ENCODE peak calls at places on chromosomes 3 and 15, in five cellular contexts. E is esophagus muscularis mucosa, J is fibroblast of pulmonary artery, L is iPS DF 6.9, K is stomach. Y is an unnamed sample.

GRCh38 chr3:172135766-172136729 is 96.7 kb downstream of the FNDC3B start:
- DNase-seq in E (no peak), J (peak), L (no peak), K (no peak), Y (no peak)

GRCh38 chr3:155629006-155629405 is 115.9 kb downstream of the PLCH1 start:
- DNase-seq in E (no peak), J (no peak), L (no peak), K (no peak), Y (no peak)

GRCh38 chr15:71748327-71748726 is 62.0 kb upstream of the NR2E3 start:
- DNase-seq in E (no peak), J (no peak), L (no peak), K (no peak), Y (no peak)

GRCh38 chr3:123660900-123661299 is 76.0 kb upstream of the HACD2 start:
- DNase-seq in E (peak), J (peak), L (no peak), K (peak), Y (no peak)

GRCh38 chr15:56475351-56475750 is 10.4 kb upstream of the MNS1 start:
- DNase-seq in E (no peak), J (no peak), L (no peak), K (no peak), Y (no peak)

GRCh38 chr3:108126348-108126747 is 35.5 kb upstream of the CD47 start:
- DNase-seq in E (no peak), J (no peak), L (no peak), K (no peak), Y (no peak)

GRCh38 chr15:95857124-95857757 is 473.3 kb upstream of the NR2F2 start:
- DNase-seq in E (no peak), J (peak), L (no peak), K (no peak), Y (no peak)

GRCh38 chr3:77562089-77562488 is 522.2 kb downstream of the ROBO2 start:
- DNase-seq in E (no peak), J (no peak), L (no peak), K (no peak), Y (no peak)

GRCh38 chr3:73733796-73734195 is 109.1 kb upstream of the PDZRN3 start:
- DNase-seq in E (no peak), J (no peak), L (no peak), K (no peak), Y (no peak)

GRCh38 chr3:52233108-52233591 is 5.8 kb downstream of the TWF2 start:
- DNase-seq in E (no peak), J (no peak), L (no peak), K (no peak), Y (no peak)
- H3K4me3 ChIP-seq in E (no peak), J (no peak), L (no peak), K (no peak), Y (no peak)

GRCh38 chr3:48685293-48685602 is 467 bp downstream of the NCKIPSD start:
- DNase-seq in E (no peak), J (no peak), L (no peak), K (no peak), Y (no peak)

GRCh38 chr3:48684054-48684349 is 1.7 kb downstream of the NCKIPSD start:
- DNase-seq in E (no peak), J (peak), L (no peak), K (no peak), Y (no peak)

GRCh38 chr3:48682786-48683185 is 2.9 kb downstream of the NCKIPSD start:
- DNase-seq in E (no peak), J (no peak), L (no peak), K (no peak), Y (no peak)

GRCh38 chr3:48685603-48686511 is at the start of gene NCKIPSD:
- DNase-seq in E (peak), J (peak), L (no peak), K (peak), Y (peak)

GRCh38 chr3:48684480-48685143 is 1.1 kb downstream of the NCKIPSD start:
- DNase-seq in E (no peak), J (no peak), L (no peak), K (no peak), Y (no peak)
- H3K4me3 ChIP-seq in E (peak), J (peak), L (peak), K (peak), Y (peak)

GRCh38 chr3:31028766-31029165 is 134.3 kb upstream of the GADL1 start:
- DNase-seq in E (no peak), J (no peak), L (no peak), K (no peak), Y (no peak)

GRCh38 chr3:31029756-31030155 is 135.3 kb upstream of the GADL1 start:
- DNase-seq in E (no peak), J (no peak), L (no peak), K (no peak), Y (no peak)

GRCh38 chr3:31027914-31028313 is 133.5 kb upstream of the GADL1 start:
- DNase-seq in E (no peak), J (no peak), L (no peak), K (no peak), Y (no peak)

GRCh38 chr3:31027191-31027761 is 132.8 kb upstream of the GADL1 start:
- DNase-seq in E (no peak), J (no peak), L (no peak), K (no peak), Y (no peak)
- H3K4me3 ChIP-seq in E (no peak), J (no peak), L (no peak), K (no peak), Y (no peak)

DNA sequence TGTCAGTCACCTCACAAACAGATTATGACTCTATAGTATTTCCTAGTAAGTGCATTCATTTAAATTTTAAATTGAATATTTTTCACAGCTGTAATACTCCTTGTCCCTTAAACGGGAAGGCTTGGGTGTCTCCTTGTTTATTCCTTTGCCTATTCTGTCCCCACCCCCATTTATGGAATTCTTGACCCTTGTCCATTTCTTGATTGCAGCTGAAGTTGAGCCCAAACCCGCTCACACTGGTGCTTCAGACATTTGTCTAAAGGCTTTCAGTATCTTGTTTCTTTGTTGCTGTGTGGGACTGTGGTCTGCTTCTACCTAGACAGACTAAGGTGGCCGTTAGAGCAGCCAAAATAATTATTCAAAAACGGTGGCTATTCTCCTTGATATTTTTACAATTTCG is 449.7 kb downstream of the FOXP1 start:
- DNase-seq in E (no peak), J (no peak), L (no peak), K (no peak), Y (no peak)
- H3K4me3 ChIP-seq in E (no peak), J (no peak), L (no peak), K (no peak), Y (no peak)

DNA sequence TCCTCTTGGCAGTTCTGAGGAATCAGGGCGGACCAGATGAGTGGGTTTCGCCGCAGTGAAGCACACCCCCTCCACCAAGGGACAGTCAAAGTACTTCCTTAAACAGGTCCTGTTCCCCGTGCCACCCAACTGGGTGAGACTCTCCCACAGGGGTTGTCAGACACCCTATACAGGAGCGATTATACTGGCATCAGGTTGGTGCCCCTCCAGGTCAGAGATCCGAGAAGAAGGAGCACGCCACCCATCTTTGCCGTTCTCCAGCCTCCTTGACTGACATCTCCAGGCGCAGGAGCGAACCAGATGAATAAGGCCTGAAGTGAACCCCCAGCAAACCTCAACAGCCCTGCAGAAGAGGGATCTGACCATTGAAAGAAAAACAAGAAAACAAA is 108.1 kb upstream of the ZBTB20 start:
- DNase-seq in E (no peak), J (no peak), L (no peak), K (no peak), Y (no peak)
- H3K4me3 ChIP-seq in E (no peak), J (no peak), L (no peak), K (no peak), Y (no peak)

DNA sequence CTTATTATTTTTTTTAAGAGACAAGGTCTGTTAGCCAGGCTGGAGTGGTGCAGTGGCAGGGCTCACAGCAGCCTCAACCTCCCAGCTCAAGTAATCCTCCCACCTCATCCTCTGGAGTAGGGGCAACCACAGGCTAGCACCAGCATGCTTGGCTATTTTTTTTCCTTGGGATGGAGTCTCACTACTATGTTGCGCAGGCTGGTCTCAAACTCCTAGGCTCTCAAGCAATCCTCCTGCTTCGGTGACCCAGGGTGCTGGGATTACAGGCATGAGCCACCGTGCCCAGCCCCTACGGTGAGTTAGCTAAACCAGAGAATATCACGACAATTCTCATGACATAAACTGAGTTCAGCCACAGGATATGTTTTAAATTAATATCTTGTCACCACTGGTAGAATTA is 2.0 kb downstream of the DCUN1D1 start:
- DNase-seq in E (no peak), J (no peak), L (no peak), K (no peak), Y (no peak)
- H3K4me3 ChIP-seq in E (no peak), J (peak), L (no peak), K (no peak), Y (peak)

GRCh38 chr3:66485291-66485968 is 15.4 kb downstream of the LRIG1 start:
- DNase-seq in E (no peak), J (peak), L (no peak), K (no peak), Y (no peak)

GRCh38 chr3:66486646-66487045 is 14.2 kb downstream of the LRIG1 start:
- DNase-seq in E (no peak), J (peak), L (no peak), K (no peak), Y (no peak)

GRCh38 chr3:66484106-66484857 is 16.5 kb downstream of the LRIG1 start:
- DNase-seq in E (no peak), J (no peak), L (no peak), K (no peak), Y (no peak)

GRCh38 chr3:66487475-66487874 is 13.3 kb downstream of the LRIG1 start:
- DNase-seq in E (no peak), J (no peak), L (no peak), K (no peak), Y (no peak)

DNA sequence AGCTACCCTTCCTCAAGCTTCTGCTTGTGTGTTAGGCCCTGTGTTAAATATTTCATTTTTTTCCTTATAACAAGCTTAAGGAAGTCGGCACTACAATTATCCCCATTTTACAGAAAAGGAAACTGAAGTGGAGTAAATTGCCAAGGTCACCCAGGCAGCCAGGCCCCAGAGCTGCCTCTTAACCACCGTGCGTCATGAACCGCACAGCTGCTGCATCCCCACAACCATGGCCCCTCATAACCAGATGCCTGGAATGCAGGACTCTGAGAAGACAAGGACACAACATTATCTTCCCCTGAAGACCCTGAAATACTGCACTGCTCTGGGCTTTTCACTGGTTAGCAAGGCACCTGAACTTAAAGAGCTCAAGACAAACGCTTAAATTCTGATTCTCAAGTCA is 14.6 kb downstream of the LRIG1 start:
- DNase-seq in E (no peak), J (no peak), L (no peak), K (no peak), Y (no peak)
- H3K4me3 ChIP-seq in E (no peak), J (no peak), L (no peak), K (no peak), Y (no peak)

GRCh38 chr3:190516416-190516815 is 2.5 kb downstream of the IL1RAP start:
- DNase-seq in E (no peak), J (no peak), L (no peak), K (no peak), Y (no peak)

GRCh38 chr3:190517696-190518095 is 3.8 kb downstream of the IL1RAP start:
- DNase-seq in E (no peak), J (peak), L (no peak), K (no peak), Y (no peak)

GRCh38 chr3:190522621-190523222 is 8.8 kb downstream of the IL1RAP start:
- DNase-seq in E (no peak), J (no peak), L (no peak), K (no peak), Y (no peak)

GRCh38 chr3:190521998-190522397 is 8.1 kb downstream of the IL1RAP start:
- DNase-seq in E (no peak), J (no peak), L (no peak), K (no peak), Y (no peak)

DNA sequence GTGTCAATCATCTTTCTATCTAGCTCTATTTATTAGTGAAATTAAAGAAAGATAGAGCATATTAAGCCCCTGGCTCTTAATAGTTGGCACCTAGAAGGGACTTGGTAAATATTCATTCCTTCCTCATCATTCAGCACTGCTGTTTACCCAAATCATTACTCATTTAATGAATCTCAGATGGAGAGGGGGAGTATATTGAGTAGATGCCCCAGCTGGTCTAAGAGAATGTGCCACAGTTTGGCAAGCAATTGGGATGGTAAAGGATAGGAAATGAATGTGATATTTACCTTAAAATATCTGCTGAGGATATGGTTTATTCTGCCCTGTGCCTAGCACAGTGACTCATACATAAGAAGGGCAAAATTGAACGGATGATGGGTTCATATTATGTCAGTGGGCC is 6.0 kb downstream of the IL1RAP start:
- DNase-seq in E (no peak), J (no peak), L (no peak), K (no peak), Y (no peak)
- H3K4me3 ChIP-seq in E (no peak), J (no peak), L (no peak), K (no peak), Y (no peak)

DNA sequence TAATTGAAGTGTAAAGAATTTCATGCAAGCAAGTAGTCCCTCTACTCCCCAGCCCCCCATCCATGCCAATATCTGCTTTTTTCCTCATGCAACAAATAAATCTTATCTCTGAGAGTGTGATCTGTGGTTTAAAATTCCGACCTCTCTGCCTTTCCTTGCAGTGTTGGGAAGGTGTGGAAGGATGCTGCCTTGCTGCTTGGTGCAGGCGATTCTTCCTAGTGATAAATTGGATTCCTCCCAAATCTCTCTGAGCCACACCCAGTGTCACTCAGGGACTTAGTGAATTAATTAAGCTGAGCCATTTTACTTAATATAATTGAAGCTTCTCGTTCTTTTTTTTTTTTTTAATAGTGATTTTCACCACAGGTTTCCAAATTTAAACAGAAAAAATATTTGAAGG is 3.4 kb downstream of the GAP43 start:
- DNase-seq in E (no peak), J (no peak), L (no peak), K (no peak), Y (no peak)
- H3K4me3 ChIP-seq in E (no peak), J (no peak), L (no peak), K (no peak), Y (no peak)